ENCODE peak calls at places on chromosome 18, in nine cellular contexts. O is HT-29; L is GM23248; D is T-helper 17 cell; Q is MV-4-11; E is CD8-positive, alpha-beta T cell; N is HAP-1; T is natural killer cell treated with Interleukin-12 subunit alpha and Interleukin-12 subunit beta and Interleukin-15 and Interleukin-18, amount 100 ng/mL, for 72 hours; R is H54. P is an unnamed sample.

GRCh38 chr18:80159713-80160636 is 50.9 kb downstream of the ADNP2 start:
- DNase-seq in E (peak), Q (no peak), O (no peak), R (no peak), T (no peak), N (no peak), L (peak), D (no peak), P (peak)

GRCh38 chr18:67433971-67434370 is 82.5 kb downstream of the DSEL start:
- DNase-seq in D (no peak), L (no peak), T (no peak), E (no peak), Q (no peak), N (no peak), R (no peak), O (no peak), P (no peak)

GRCh38 chr18:6616981-6617380 is 112.5 kb upstream of the ARHGAP28 start:
- DNase-seq in N (no peak), T (no peak), R (no peak), D (no peak), E (no peak), Q (no peak), L (no peak), O (no peak), P (no peak)

GRCh38 chr18:8499810-8500663 is 109.2 kb upstream of the RAB12 start:
- DNase-seq in R (no peak), D (no peak), Q (no peak), O (no peak), L (no peak), E (no peak), T (no peak), N (no peak), P (no peak)

GRCh38 chr18:76446321-76446720 is 48.7 kb downstream of the ZNF516 start:
- DNase-seq in O (no peak), R (no peak), T (no peak), N (no peak), Q (no peak), D (no peak), E (no peak), L (peak), P (no peak)

GRCh38 chr18:62480927-62481326 is 41.9 kb upstream of the ZCCHC2 start:
- DNase-seq in T (no peak), O (no peak), Q (peak), E (no peak), R (no peak), D (no peak), L (no peak), N (no peak), P (no peak)

GRCh38 chr18:29874519-29875098 is 1167.9 kb downstream of the DSC3 start:
- DNase-seq in D (no peak), T (no peak), Q (peak), O (peak), E (no peak), L (peak), N (peak), R (peak), P (no peak)

GRCh38 chr18:35026407-35027061 is 14.7 kb upstream of the MAPRE2 start:
- DNase-seq in T (no peak), L (no peak), O (no peak), E (peak), D (no peak), R (no peak), N (no peak), Q (no peak), P (no peak)

GRCh38 chr18:23071285-23071684 is 64.0 kb upstream of the CABLES1 start:
- DNase-seq in E (peak), Q (peak), D (peak), O (no peak), T (peak), R (no peak), L (peak), N (no peak), P (peak)

GRCh38 chr18:26963292-26963691 is 97.8 kb upstream of the AQP4 start:
- DNase-seq in D (no peak), O (peak), T (no peak), N (peak), E (no peak), Q (no peak), R (no peak), L (peak), P (no peak)

GRCh38 chr18:60552948-60553347 is 180.4 kb upstream of the MC4R start:
- DNase-seq in N (no peak), L (no peak), R (no peak), E (no peak), Q (no peak), O (no peak), T (no peak), D (no peak), P (no peak)